ENCODE peak calls at places on chromosome 5, in four cellular contexts. Y, V, X and O are unnamed samples.

GRCh38 chr5:131679911-131680310 is 44.9 kb upstream of the RAPGEF6 start:
- DNase-seq in Y (no peak), V (no peak), X (no peak), O (no peak)

GRCh38 chr5:107952450-107952849 is 281.7 kb upstream of the EFNA5 start:
- DNase-seq in Y (no peak), V (no peak), X (no peak), O (no peak)

GRCh38 chr5:78574157-78574673 is 74.4 kb downstream of the LHFPL2 start:
- DNase-seq in Y (no peak), V (no peak), X (no peak), O (no peak)

GRCh38 chr5:36619012-36619635 is 12.7 kb downstream of the SLC1A3 start:
- DNase-seq in Y (no peak), V (no peak), X (no peak), O (no peak)

GRCh38 chr5:172739385-172739784 is 31.6 kb downstream of the DUSP1 start:
- DNase-seq in Y (no peak), V (no peak), X (no peak), O (no peak)

GRCh38 chr5:160312139-160312959 is at the start of gene CCNJL:
- DNase-seq in Y (peak; percentile 64), V (no peak), X (peak; percentile 52), O (peak; percentile 81)

GRCh38 chr5:16742938-16743337 is 126.1 kb upstream of the RETREG1 start:
- DNase-seq in Y (no peak), V (no peak), X (peak; percentile 45), O (no peak)

GRCh38 chr5:57442080-57442839 is 40.4 kb downstream of the ACTBL2 start:
- DNase-seq in Y (peak; percentile 15), V (no peak), X (no peak), O (no peak)

GRCh38 chr5:178416919-178417318 is 173.3 kb downstream of the COL23A1 start:
- DNase-seq in Y (no peak), V (no peak), X (no peak), O (no peak)

GRCh38 chr5:150285114-150285513 is 4.5 kb downstream of the CAMK2A start:
- DNase-seq in Y (no peak), V (no peak), X (no peak), O (no peak)

GRCh38 chr5:124342586-124342985 is 403.9 kb downstream of the ZNF608 start:
- DNase-seq in Y (no peak), V (no peak), X (no peak), O (no peak)

GRCh38 chr5:54309237-54309636 is 1.1 kb downstream of the ARL15 start:
- DNase-seq in Y (no peak), V (no peak), X (no peak), O (no peak)

GRCh38 chr5:175657593-175658271 is at the start of gene HRH2:
- DNase-seq in Y (no peak), V (no peak), X (no peak), O (no peak)

GRCh38 chr5:111574316-111574715 is 62.0 kb upstream of the STARD4 start:
- DNase-seq in Y (no peak), V (no peak), X (no peak), O (no peak)

GRCh38 chr5:172561151-172561550 is 79.9 kb upstream of the NEURL1B start:
- DNase-seq in Y (no peak), V (no peak), X (no peak), O (no peak)

GRCh38 chr5:113713051-113713450 is 199.6 kb downstream of the YTHDC2 start:
- DNase-seq in Y (no peak), V (no peak), X (no peak), O (no peak)

GRCh38 chr5:96072791-96073165 is 111.1 kb upstream of the ELL2 start:
- DNase-seq in Y (no peak), V (no peak), X (no peak), O (no peak)

GRCh38 chr5:127567026-127567768 is 49.8 kb downstream of the PRRC1 start:
- DNase-seq in Y (no peak), V (no peak), X (no peak), O (no peak)

GRCh38 chr5:89457411-89458329 is 574.7 kb upstream of the MEF2C start:
- DNase-seq in Y (no peak), V (no peak), X (no peak), O (no peak)

GRCh38 chr5:87367243-87367642 is 45.5 kb downstream of the CCNH start:
- DNase-seq in Y (no peak), V (no peak), X (no peak), O (no peak)

GRCh38 chr5:37704406-37704805 is 135.4 kb downstream of the GDNF start:
- DNase-seq in Y (no peak), V (no peak), X (no peak), O (no peak)
- TF ChIP-seq BHLHE40 in Y (no peak), V (no peak), X (no peak), O (no peak)

DNA sequence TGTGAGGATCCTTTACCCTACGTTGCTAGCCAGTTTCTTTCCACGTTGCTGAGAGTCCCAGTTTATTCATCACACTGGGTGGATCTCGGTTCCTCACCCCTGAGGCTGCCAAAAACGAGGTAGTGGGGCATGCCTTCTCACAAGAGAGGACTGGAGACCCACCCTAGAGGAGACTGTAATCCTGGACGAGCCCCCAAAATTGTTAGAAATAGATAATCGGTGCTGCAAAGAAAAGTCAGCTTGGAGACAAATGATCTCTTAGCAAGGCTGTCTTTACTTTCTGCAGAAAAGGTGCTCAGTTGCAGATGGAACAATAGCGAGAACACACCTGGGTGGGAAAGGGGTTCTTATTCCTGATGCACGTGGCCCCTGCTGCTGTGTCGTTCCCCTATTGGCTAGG is 101.8 kb downstream of the TMEM167A start:
- DNase-seq in Y (no peak), V (no peak), X (no peak), O (no peak)
- TF ChIP-seq FOXK2 in Y (no peak), V (no peak), X (no peak), O (no peak)

GRCh38 chr5:14234204-14234603 is 91.1 kb downstream of the TRIO start:
- DNase-seq in Y (no peak), V (no peak), X (peak; percentile 44), O (no peak)
- TF ChIP-seq BHLHE40 in Y (no peak), V (no peak), X (no peak), O (no peak)

DNA sequence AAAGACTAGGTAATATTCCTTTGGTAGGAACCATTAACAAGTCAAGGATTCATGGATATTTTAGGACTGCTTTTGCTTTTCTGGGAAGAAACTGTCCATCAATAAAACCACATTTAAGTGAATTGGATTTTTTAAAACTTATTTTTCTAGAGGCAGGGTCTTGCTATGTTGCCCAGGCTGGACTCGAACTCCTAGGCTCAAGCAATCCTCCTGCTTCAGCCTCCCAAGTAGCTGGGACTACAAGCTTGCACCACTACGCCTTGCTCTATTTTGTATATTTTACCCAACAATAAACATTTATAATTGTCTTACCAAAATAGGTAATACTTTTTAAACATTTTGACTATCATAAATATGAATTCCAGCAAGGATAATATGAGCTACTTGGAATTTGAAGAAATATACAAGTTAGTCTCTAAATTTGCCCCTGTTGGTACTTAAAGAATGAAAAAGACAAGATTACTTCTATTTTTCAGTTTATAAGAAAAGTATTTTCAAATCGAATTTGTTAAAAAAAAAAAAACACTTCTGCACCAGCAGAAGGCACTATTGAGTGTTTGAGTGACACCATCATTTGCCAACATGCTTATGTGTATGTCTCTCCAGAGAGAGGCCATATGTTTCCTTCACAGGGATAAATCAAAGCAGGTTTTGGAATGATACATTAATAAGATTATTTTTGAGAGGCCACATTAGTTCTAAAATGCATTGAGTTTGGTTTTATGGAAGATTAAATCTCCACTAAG is 60.0 kb upstream of the CARTPT start:
- DNase-seq in Y (peak; percentile 31), V (no peak), X (peak; percentile 31), O (peak; percentile 28)
- TF ChIP-seq FOXK2 in Y (no peak), V (no peak), X (no peak), O (no peak)

DNA sequence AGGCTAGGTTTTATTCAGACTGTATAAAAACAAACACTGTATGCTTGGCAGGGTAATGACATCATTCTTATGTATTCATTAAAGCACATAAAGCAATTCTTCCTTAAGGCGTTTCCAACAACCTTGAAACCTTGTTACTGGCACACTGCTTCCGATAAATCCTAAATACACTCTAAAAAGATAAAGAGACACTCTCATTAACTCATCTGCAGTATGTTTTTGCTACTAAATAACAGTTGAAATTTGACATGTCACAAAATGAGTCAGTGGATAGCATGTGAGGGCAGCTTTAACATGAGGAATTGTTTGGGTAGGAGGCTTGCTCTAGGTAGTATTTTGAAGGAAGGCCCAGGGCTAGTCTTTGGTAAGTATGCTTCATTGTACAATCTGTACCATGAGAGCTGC is 13.7 kb downstream of the YIPF5 start:
- DNase-seq in Y (no peak), V (no peak), X (no peak), O (no peak)
- TF ChIP-seq BHLHE40 in Y (no peak), V (no peak), X (no peak), O (no peak)